ENCODE peak calls at places on chromosomes 13 and 19, in six cellular contexts. One of them, this sample, is unnamed. For H3K4me1, the result is how much of the 10 kb centered on the place peaks cover.

GRCh38 chr13:29428310-29428991 is 167.0 kb downstream of the SLC7A1 start:
- DNase-seq in SK-N-SH: peak
- DNase-seq in Caco-2: peak
- DNase-seq in mammary epithelial cell: peak
- DNase-seq in esophagus squamous epithelium: no peak
- DNase-seq in left ventricle myocardium inferior: peak
- DNase-seq in this sample: no peak

GRCh38 chr19:7500811-7501450 is 12.1 kb upstream of the PEX11G start:
- DNase-seq in esophagus squamous epithelium: no peak
- DNase-seq in SK-N-SH: peak
- DNase-seq in mammary epithelial cell: peak
- DNase-seq in Caco-2: peak
- DNase-seq in left ventricle myocardium inferior: no peak
- DNase-seq in this sample: peak

GRCh38 chr19:2807379-2808128 is 12.1 kb upstream of the ZNF554 start:
- DNase-seq in SK-N-SH: peak
- DNase-seq in esophagus squamous epithelium: no peak
- DNase-seq in left ventricle myocardium inferior: no peak
- DNase-seq in mammary epithelial cell: no peak
- DNase-seq in Caco-2: no peak
- DNase-seq in this sample: no peak

GRCh38 chr19:13881692-13882418 is 4.9 kb downstream of the NANOS3 start:
- DNase-seq in mammary epithelial cell: no peak
- DNase-seq in Caco-2: no peak
- DNase-seq in esophagus squamous epithelium: no peak
- DNase-seq in left ventricle myocardium inferior: no peak
- DNase-seq in SK-N-SH: no peak
- DNase-seq in this sample: peak

GRCh38 chr13:34748561-34748960 is 193.5 kb upstream of the NBEA start:
- DNase-seq in SK-N-SH: no peak
- DNase-seq in esophagus squamous epithelium: no peak
- DNase-seq in left ventricle myocardium inferior: no peak
- DNase-seq in mammary epithelial cell: no peak
- DNase-seq in Caco-2: no peak
- DNase-seq in this sample: no peak

GRCh38 chr13:94411747-94412146 is 67.7 kb downstream of the DCT start:
- DNase-seq in Caco-2: no peak
- DNase-seq in left ventricle myocardium inferior: no peak
- DNase-seq in esophagus squamous epithelium: no peak
- DNase-seq in mammary epithelial cell: no peak
- DNase-seq in SK-N-SH: no peak
- DNase-seq in this sample: no peak

GRCh38 chr19:5218255-5218855 is 122.3 kb downstream of the PTPRS start:
- DNase-seq in SK-N-SH: no peak
- DNase-seq in left ventricle myocardium inferior: no peak
- DNase-seq in mammary epithelial cell: no peak
- DNase-seq in esophagus squamous epithelium: no peak
- DNase-seq in Caco-2: no peak
- DNase-seq in this sample: no peak

GRCh38 chr13:25881136-25881926 is 170.5 kb downstream of the SHISA2 start:
- DNase-seq in esophagus squamous epithelium: no peak
- DNase-seq in Caco-2: no peak
- DNase-seq in SK-N-SH: no peak
- DNase-seq in left ventricle myocardium inferior: no peak
- DNase-seq in mammary epithelial cell: no peak
- DNase-seq in this sample: no peak

GRCh38 chr19:11387154-11388034 is 3.3 kb upstream of the EPOR start:
- DNase-seq in Caco-2: no peak
- DNase-seq in esophagus squamous epithelium: no peak
- DNase-seq in left ventricle myocardium inferior: no peak
- DNase-seq in SK-N-SH: no peak
- DNase-seq in mammary epithelial cell: no peak
- DNase-seq in this sample: no peak

DNA sequence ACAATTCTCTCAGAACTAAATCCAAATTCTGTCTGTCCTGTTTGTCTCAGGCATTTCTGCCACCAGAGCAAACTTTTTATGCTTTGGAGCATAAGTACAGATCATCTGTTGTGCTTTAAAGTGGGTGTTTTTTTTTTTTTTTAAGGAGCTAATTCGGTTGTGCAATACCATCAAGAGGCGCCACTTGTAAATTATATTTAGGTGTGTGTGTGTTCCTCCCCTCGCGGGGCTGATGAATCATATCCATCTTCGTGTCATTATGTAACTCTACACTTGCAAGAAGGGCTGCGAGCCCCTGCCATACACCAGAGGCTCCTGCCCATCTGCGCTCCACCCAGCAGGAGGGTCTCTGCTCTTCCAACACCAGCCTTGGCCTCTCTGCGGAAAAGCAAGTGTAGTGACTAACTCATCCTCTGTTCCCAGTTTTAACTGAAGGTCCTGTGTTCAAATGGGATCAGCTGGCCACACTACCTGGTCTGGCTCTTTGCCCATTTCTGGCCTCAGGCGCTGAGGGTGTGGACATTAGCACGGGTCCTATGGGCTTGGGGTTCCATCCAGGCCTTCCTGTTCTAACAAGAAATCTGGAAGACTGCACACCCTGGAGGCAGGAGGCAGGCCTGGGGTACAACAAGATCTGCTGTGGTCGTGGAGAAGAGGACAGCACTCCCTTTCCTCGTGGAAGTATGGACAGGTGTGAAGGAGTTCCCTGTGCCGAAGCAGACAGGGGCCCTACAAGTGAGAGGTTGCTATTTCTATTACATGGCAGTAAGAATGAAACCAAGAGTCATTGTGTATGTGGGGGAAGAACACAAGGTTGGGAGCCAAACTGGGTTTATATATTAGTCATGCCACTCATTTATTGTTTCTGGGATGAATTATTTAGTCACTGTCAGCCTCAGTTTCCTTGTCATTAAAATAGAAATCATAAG is 96.1 kb upstream of the MBNL2 start:
- DNase-seq in left ventricle myocardium inferior: peak
- DNase-seq in mammary epithelial cell: peak
- DNase-seq in Caco-2: no peak
- DNase-seq in esophagus squamous epithelium: no peak
- DNase-seq in SK-N-SH: no peak
- DNase-seq in this sample: no peak
- TF ChIP-seq CTCF in left ventricle myocardium inferior: no peak
- TF ChIP-seq CTCF in mammary epithelial cell: no peak
- TF ChIP-seq CTCF in Caco-2: no peak
- TF ChIP-seq CTCF in esophagus squamous epithelium: no peak
- TF ChIP-seq CTCF in SK-N-SH: no peak
- TF ChIP-seq CTCF in this sample: no peak

DNA sequence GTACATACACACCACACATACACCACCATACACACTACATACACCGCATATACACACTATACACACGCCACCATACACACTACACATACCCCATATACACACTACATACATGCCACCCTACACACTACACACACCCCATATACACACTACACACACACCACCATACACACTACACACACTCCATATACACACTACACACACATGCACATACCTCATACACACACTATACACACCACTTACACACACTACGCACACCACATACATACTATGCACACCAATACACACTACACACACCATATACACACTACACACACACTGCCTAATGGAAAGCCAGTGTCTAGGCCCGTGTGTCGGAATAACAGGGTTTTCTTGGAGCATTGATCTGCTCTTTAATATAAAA is 27.5 kb downstream of the CRYL1 start:
- DNase-seq in Caco-2: no peak
- DNase-seq in left ventricle myocardium inferior: no peak
- DNase-seq in SK-N-SH: no peak
- DNase-seq in esophagus squamous epithelium: no peak
- DNase-seq in mammary epithelial cell: no peak
- DNase-seq in this sample: no peak
- H3K4me1 ChIP-seq in Caco-2: under half
- H3K4me1 ChIP-seq in left ventricle myocardium inferior: under half
- H3K4me1 ChIP-seq in SK-N-SH: under half
- H3K4me1 ChIP-seq in esophagus squamous epithelium: under half
- H3K4me1 ChIP-seq in mammary epithelial cell: under half
- H3K4me1 ChIP-seq in this sample: under half

DNA sequence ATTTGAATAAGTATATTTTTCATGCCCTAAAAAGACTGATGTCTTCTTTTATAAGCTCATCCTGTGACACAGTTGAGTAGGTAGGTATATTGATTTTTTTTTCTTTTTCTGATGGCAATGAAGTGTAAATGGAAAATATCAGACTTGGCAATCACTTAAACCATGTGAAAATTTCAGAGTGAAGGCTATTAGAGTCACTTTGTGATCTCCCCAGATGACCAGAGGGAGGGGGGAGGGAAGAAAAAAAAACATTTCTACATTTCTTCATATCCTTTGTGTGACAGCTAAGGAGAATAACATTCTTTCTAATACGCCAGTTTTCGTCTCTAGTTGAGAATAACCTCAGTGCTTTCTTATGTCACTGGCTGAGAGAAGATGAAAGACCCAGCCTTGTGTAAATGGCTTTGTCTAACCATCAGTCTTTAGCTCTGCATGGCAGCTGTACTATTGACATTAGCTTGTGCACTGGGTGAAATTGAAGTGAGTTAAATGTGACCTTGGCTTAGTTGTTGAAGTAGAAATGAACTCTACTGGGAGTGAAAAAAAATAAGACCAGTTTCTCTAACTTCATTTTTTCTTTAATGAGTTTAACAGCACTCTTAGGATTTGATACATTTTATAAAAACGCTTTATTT is 332.1 kb upstream of the DACH1 start:
- DNase-seq in SK-N-SH: no peak
- DNase-seq in Caco-2: no peak
- DNase-seq in mammary epithelial cell: no peak
- DNase-seq in left ventricle myocardium inferior: no peak
- DNase-seq in esophagus squamous epithelium: no peak
- DNase-seq in this sample: no peak
- TF ChIP-seq CTCF in SK-N-SH: no peak
- TF ChIP-seq CTCF in Caco-2: no peak
- TF ChIP-seq CTCF in mammary epithelial cell: no peak
- TF ChIP-seq CTCF in left ventricle myocardium inferior: no peak
- TF ChIP-seq CTCF in esophagus squamous epithelium: no peak
- TF ChIP-seq CTCF in this sample: no peak

GRCh38 chr13:40591091-40591490 is 75.3 kb downstream of the FOXO1 start:
- DNase-seq in SK-N-SH: no peak
- DNase-seq in mammary epithelial cell: no peak
- DNase-seq in esophagus squamous epithelium: no peak
- DNase-seq in left ventricle myocardium inferior: no peak
- DNase-seq in Caco-2: no peak
- DNase-seq in this sample: no peak
- H3K4me1 ChIP-seq in SK-N-SH: under half
- H3K4me1 ChIP-seq in mammary epithelial cell: under half
- H3K4me1 ChIP-seq in esophagus squamous epithelium: under half
- H3K4me1 ChIP-seq in left ventricle myocardium inferior: half or more
- H3K4me1 ChIP-seq in Caco-2: under half
- H3K4me1 ChIP-seq in this sample: half or more

GRCh38 chr13:30667014-30667413 is 49.3 kb downstream of the USPL1 start:
- DNase-seq in mammary epithelial cell: no peak
- DNase-seq in Caco-2: no peak
- DNase-seq in SK-N-SH: no peak
- DNase-seq in esophagus squamous epithelium: no peak
- DNase-seq in left ventricle myocardium inferior: no peak
- DNase-seq in this sample: no peak
- TF ChIP-seq CTCF in mammary epithelial cell: no peak
- TF ChIP-seq CTCF in Caco-2: no peak
- TF ChIP-seq CTCF in SK-N-SH: no peak
- TF ChIP-seq CTCF in esophagus squamous epithelium: no peak
- TF ChIP-seq CTCF in left ventricle myocardium inferior: no peak
- TF ChIP-seq CTCF in this sample: no peak

DNA sequence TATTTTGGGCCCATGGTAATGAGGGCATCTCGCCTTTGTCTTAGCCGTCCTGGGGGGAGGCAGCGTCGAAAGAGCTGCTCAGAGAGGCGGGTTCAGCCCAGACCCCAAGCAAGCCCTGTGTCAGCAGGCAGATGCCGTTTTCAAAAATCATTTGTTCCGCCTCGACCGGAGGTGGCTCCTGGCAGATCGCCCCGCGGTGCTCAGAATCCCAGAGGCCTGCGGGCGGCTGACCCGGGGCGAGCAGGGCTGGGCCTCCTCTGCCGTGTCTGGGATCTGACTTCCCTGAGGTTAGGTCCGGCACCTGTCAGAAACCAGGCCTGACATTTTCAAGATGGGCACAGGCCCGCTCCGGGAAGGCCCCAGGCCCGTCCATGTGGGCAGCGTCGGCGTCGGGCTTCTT is 36.1 kb downstream of the CRTC1 start:
- DNase-seq in esophagus squamous epithelium: no peak
- DNase-seq in Caco-2: no peak
- DNase-seq in SK-N-SH: peak
- DNase-seq in left ventricle myocardium inferior: no peak
- DNase-seq in mammary epithelial cell: no peak
- DNase-seq in this sample: no peak
- H3K4me1 ChIP-seq in esophagus squamous epithelium: under half
- H3K4me1 ChIP-seq in Caco-2: under half
- H3K4me1 ChIP-seq in SK-N-SH: under half
- H3K4me1 ChIP-seq in left ventricle myocardium inferior: under half
- H3K4me1 ChIP-seq in mammary epithelial cell: under half
- H3K4me1 ChIP-seq in this sample: under half

GRCh38 chr13:51874651-51875050 is 12.9 kb downstream of the CCDC70 start:
- DNase-seq in Caco-2: no peak
- DNase-seq in SK-N-SH: no peak
- DNase-seq in mammary epithelial cell: no peak
- DNase-seq in left ventricle myocardium inferior: no peak
- DNase-seq in esophagus squamous epithelium: no peak
- DNase-seq in this sample: no peak
- TF ChIP-seq CTCF in Caco-2: no peak
- TF ChIP-seq CTCF in SK-N-SH: no peak
- TF ChIP-seq CTCF in mammary epithelial cell: no peak
- TF ChIP-seq CTCF in left ventricle myocardium inferior: no peak
- TF ChIP-seq CTCF in esophagus squamous epithelium: no peak
- TF ChIP-seq CTCF in this sample: no peak

GRCh38 chr19:12521996-12522395 is 29.3 kb downstream of the ZNF564 start:
- DNase-seq in left ventricle myocardium inferior: no peak
- DNase-seq in esophagus squamous epithelium: no peak
- DNase-seq in Caco-2: no peak
- DNase-seq in mammary epithelial cell: no peak
- DNase-seq in SK-N-SH: no peak
- DNase-seq in this sample: no peak
- H3K4me1 ChIP-seq in left ventricle myocardium inferior: under half
- H3K4me1 ChIP-seq in esophagus squamous epithelium: under half
- H3K4me1 ChIP-seq in Caco-2: under half
- H3K4me1 ChIP-seq in mammary epithelial cell: under half
- H3K4me1 ChIP-seq in SK-N-SH: under half
- H3K4me1 ChIP-seq in this sample: under half

DNA sequence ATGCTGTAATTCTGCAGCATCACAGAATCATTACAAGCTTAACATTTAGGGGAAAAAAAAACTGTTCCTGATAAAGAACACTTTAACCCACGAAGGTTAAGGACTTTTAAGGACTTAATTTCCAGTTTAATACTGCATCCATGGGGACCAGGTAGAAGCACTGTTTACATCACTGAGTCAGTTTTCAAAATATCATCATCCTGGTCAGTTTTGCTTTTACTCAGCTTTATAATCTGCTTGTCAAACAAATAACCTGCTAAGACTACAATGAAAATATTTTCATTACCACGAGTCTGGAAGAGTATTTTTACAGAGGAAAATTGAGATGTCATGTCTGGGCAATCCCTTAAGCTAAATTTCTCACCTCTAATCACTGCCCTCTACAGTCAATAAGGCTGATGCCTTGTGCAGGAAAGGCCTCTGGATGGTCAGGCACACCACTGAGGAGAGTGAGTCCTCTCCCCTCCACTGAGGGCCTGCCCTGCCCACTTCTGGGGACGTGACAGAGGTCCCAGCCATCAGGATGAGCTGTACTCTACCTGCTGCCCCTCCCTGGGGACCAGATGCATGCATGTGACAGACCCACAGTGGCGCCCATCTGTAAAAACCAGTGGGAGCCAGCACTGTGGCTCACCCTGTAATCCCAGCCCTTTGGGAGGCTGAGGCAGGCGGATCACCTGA is 31.0 kb downstream of the FOXO1 start:
- DNase-seq in SK-N-SH: no peak
- DNase-seq in left ventricle myocardium inferior: no peak
- DNase-seq in mammary epithelial cell: no peak
- DNase-seq in Caco-2: no peak
- DNase-seq in esophagus squamous epithelium: no peak
- DNase-seq in this sample: no peak
- TF ChIP-seq CTCF in SK-N-SH: no peak
- TF ChIP-seq CTCF in left ventricle myocardium inferior: no peak
- TF ChIP-seq CTCF in mammary epithelial cell: no peak
- TF ChIP-seq CTCF in Caco-2: no peak
- TF ChIP-seq CTCF in esophagus squamous epithelium: no peak
- TF ChIP-seq CTCF in this sample: no peak